ENCODE peak calls at places on chromosomes 16 and 17, in seven cellular contexts. One of them, this sample, is unnamed.

GRCh38 chr16:85398688-85399582 is 214.2 kb upstream of the GSE1 start:
- DNase-seq in WERI-Rb-1: no peak
- DNase-seq in neural progenitor cell: no peak
- DNase-seq in thoracic aorta: no peak
- DNase-seq in gastrocnemius medialis: no peak
- DNase-seq in PC-3: no peak
- DNase-seq in uterus: no peak
- DNase-seq in this sample: no peak

GRCh38 chr17:50244771-50245170 is 29.5 kb upstream of the TMEM92 start:
- DNase-seq in gastrocnemius medialis: no peak
- DNase-seq in PC-3: no peak
- DNase-seq in uterus: no peak
- DNase-seq in neural progenitor cell: no peak
- DNase-seq in WERI-Rb-1: no peak
- DNase-seq in thoracic aorta: no peak
- DNase-seq in this sample: no peak

GRCh38 chr16:82748026-82748425 is 121.3 kb downstream of the CDH13 start:
- DNase-seq in gastrocnemius medialis: peak; percentile 22
- DNase-seq in neural progenitor cell: no peak
- DNase-seq in uterus: peak; percentile 20
- DNase-seq in PC-3: no peak
- DNase-seq in thoracic aorta: peak; percentile 33
- DNase-seq in WERI-Rb-1: no peak
- DNase-seq in this sample: peak; percentile 65

GRCh38 chr17:62704381-62704971 is 77.0 kb downstream of the MRC2 start:
- DNase-seq in WERI-Rb-1: peak; percentile 66
- DNase-seq in PC-3: peak; percentile 93
- DNase-seq in neural progenitor cell: no peak
- DNase-seq in uterus: peak; percentile 47
- DNase-seq in thoracic aorta: no peak
- DNase-seq in gastrocnemius medialis: no peak
- DNase-seq in this sample: peak; percentile 34

GRCh38 chr17:59504821-59505220 is 60.6 kb upstream of the DHX40 start:
- DNase-seq in thoracic aorta: no peak
- DNase-seq in neural progenitor cell: no peak
- DNase-seq in uterus: no peak
- DNase-seq in WERI-Rb-1: no peak
- DNase-seq in gastrocnemius medialis: no peak
- DNase-seq in PC-3: no peak
- DNase-seq in this sample: no peak

GRCh38 chr16:24741862-24742261 is 12.4 kb downstream of the TNRC6A start:
- DNase-seq in gastrocnemius medialis: no peak
- DNase-seq in thoracic aorta: no peak
- DNase-seq in neural progenitor cell: no peak
- DNase-seq in WERI-Rb-1: no peak
- DNase-seq in uterus: no peak
- DNase-seq in PC-3: no peak
- DNase-seq in this sample: no peak

GRCh38 chr17:39791296-39791992 is 53.7 kb downstream of the GRB7 start:
- DNase-seq in thoracic aorta: no peak
- DNase-seq in PC-3: no peak
- DNase-seq in uterus: no peak
- DNase-seq in WERI-Rb-1: no peak
- DNase-seq in gastrocnemius medialis: no peak
- DNase-seq in neural progenitor cell: peak; percentile 54
- DNase-seq in this sample: no peak

GRCh38 chr16:87951550-87952538 is 610 bp downstream of the BANP start:
- DNase-seq in WERI-Rb-1: no peak
- DNase-seq in uterus: no peak
- DNase-seq in gastrocnemius medialis: no peak
- DNase-seq in neural progenitor cell: no peak
- DNase-seq in thoracic aorta: no peak
- DNase-seq in PC-3: no peak
- DNase-seq in this sample: no peak

GRCh38 chr17:6498798-6499540 is 54.7 kb downstream of the PIMREG start:
- DNase-seq in thoracic aorta: no peak
- DNase-seq in neural progenitor cell: no peak
- DNase-seq in gastrocnemius medialis: no peak
- DNase-seq in PC-3: no peak
- DNase-seq in uterus: no peak
- DNase-seq in WERI-Rb-1: no peak
- DNase-seq in this sample: no peak

GRCh38 chr16:31452631-31453106 is 6.6 kb upstream of the ARMC5 start:
- DNase-seq in uterus: no peak
- DNase-seq in gastrocnemius medialis: no peak
- DNase-seq in WERI-Rb-1: no peak
- DNase-seq in thoracic aorta: no peak
- DNase-seq in neural progenitor cell: no peak
- DNase-seq in PC-3: peak; percentile 61
- DNase-seq in this sample: peak; percentile 87

GRCh38 chr16:30768583-30769181 is 6.6 kb downstream of the RNF40 start:
- DNase-seq in gastrocnemius medialis: no peak
- DNase-seq in WERI-Rb-1: no peak
- DNase-seq in uterus: no peak
- DNase-seq in PC-3: no peak
- DNase-seq in thoracic aorta: no peak
- DNase-seq in neural progenitor cell: no peak
- DNase-seq in this sample: no peak

GRCh38 chr17:19386974-19387920 is at the start of gene MFAP4:
- DNase-seq in PC-3: no peak
- DNase-seq in gastrocnemius medialis: no peak
- DNase-seq in neural progenitor cell: peak; percentile 80
- DNase-seq in uterus: peak; percentile 93
- DNase-seq in WERI-Rb-1: peak; percentile 95
- DNase-seq in thoracic aorta: no peak
- DNase-seq in this sample: peak; percentile 56

GRCh38 chr17:49766918-49767530 is 3.1 kb upstream of the FAM117A start:
- DNase-seq in WERI-Rb-1: no peak
- DNase-seq in gastrocnemius medialis: no peak
- DNase-seq in uterus: no peak
- DNase-seq in PC-3: no peak
- DNase-seq in thoracic aorta: no peak
- DNase-seq in neural progenitor cell: no peak
- DNase-seq in this sample: no peak

GRCh38 chr17:1216209-1216937 is 36.6 kb upstream of the ABR start:
- DNase-seq in uterus: no peak
- DNase-seq in neural progenitor cell: peak; percentile 23
- DNase-seq in PC-3: no peak
- DNase-seq in gastrocnemius medialis: no peak
- DNase-seq in WERI-Rb-1: no peak
- DNase-seq in thoracic aorta: no peak
- DNase-seq in this sample: no peak

GRCh38 chr17:75350706-75351105 is 54.8 kb downstream of the GRB2 start:
- DNase-seq in neural progenitor cell: peak; percentile 65
- DNase-seq in PC-3: no peak
- DNase-seq in uterus: no peak
- DNase-seq in gastrocnemius medialis: no peak
- DNase-seq in thoracic aorta: no peak
- DNase-seq in WERI-Rb-1: no peak
- DNase-seq in this sample: no peak

GRCh38 chr17:77254961-77255741 is 114.4 kb downstream of the SEC14L1 start:
- DNase-seq in neural progenitor cell: peak; percentile 25
- DNase-seq in PC-3: peak; percentile 99
- DNase-seq in uterus: no peak
- DNase-seq in WERI-Rb-1: no peak
- DNase-seq in thoracic aorta: no peak
- DNase-seq in gastrocnemius medialis: no peak
- DNase-seq in this sample: peak; percentile 77

GRCh38 chr17:69654981-69655581 is 240.6 kb downstream of the MAP2K6 start:
- DNase-seq in WERI-Rb-1: no peak
- DNase-seq in PC-3: peak; percentile 94
- DNase-seq in neural progenitor cell: no peak
- DNase-seq in gastrocnemius medialis: peak; percentile 3
- DNase-seq in thoracic aorta: no peak
- DNase-seq in uterus: no peak
- DNase-seq in this sample: peak; percentile 66

GRCh38 chr16:49875812-49876715 is 20.2 kb upstream of the ZNF423 start:
- DNase-seq in uterus: no peak
- DNase-seq in thoracic aorta: no peak
- DNase-seq in PC-3: no peak
- DNase-seq in WERI-Rb-1: no peak
- DNase-seq in neural progenitor cell: peak; percentile 73
- DNase-seq in gastrocnemius medialis: no peak
- DNase-seq in this sample: no peak

GRCh38 chr16:82995927-82996441 is 369.2 kb downstream of the CDH13 start:
- DNase-seq in thoracic aorta: no peak
- DNase-seq in WERI-Rb-1: no peak
- DNase-seq in gastrocnemius medialis: no peak
- DNase-seq in neural progenitor cell: no peak
- DNase-seq in PC-3: no peak
- DNase-seq in uterus: peak; percentile 46
- DNase-seq in this sample: peak; percentile 88

GRCh38 chr17:45964634-45965033 is 34.4 kb upstream of the STH start:
- DNase-seq in gastrocnemius medialis: no peak
- DNase-seq in thoracic aorta: no peak
- DNase-seq in PC-3: no peak
- DNase-seq in neural progenitor cell: no peak
- DNase-seq in uterus: no peak
- DNase-seq in WERI-Rb-1: no peak
- DNase-seq in this sample: no peak

GRCh38 chr16:56779956-56780355 is 50.0 kb downstream of the NUP93 start:
- DNase-seq in WERI-Rb-1: no peak
- DNase-seq in thoracic aorta: no peak
- DNase-seq in uterus: no peak
- DNase-seq in gastrocnemius medialis: no peak
- DNase-seq in PC-3: no peak
- DNase-seq in neural progenitor cell: no peak
- DNase-seq in this sample: no peak

GRCh38 chr17:32936894-32937500 is 9.0 kb downstream of the TMEM98 start:
- DNase-seq in neural progenitor cell: peak; percentile 94
- DNase-seq in PC-3: peak; percentile 70
- DNase-seq in gastrocnemius medialis: no peak
- DNase-seq in uterus: peak; percentile 88
- DNase-seq in WERI-Rb-1: peak; percentile 70
- DNase-seq in thoracic aorta: peak; percentile 18
- DNase-seq in this sample: peak; percentile 49

GRCh38 chr17:75601057-75601987 is 13.7 kb downstream of the MYO15B start:
- DNase-seq in gastrocnemius medialis: no peak
- DNase-seq in PC-3: peak; percentile 77
- DNase-seq in WERI-Rb-1: peak; percentile 80
- DNase-seq in neural progenitor cell: peak; percentile 75
- DNase-seq in thoracic aorta: no peak
- DNase-seq in uterus: no peak
- DNase-seq in this sample: peak; percentile 28

DNA sequence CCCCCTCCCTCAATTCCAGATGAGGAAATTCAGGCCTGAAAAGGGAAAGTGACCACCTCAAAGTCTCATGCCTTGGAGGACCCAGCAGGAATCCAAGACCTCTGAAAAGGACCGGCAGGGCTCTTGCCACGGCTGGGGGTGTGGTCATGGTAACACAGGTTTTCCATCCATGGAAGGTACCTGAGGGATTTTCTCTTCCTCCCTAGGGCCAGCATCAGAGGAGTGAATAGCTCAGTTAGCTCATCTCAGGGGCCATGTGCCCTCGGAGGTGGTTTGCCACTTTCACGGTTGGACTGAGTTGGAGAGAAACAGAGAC is 1.3 kb downstream of the CIITA start:
- DNase-seq in gastrocnemius medialis: no peak
- DNase-seq in PC-3: no peak
- DNase-seq in thoracic aorta: no peak
- DNase-seq in neural progenitor cell: no peak
- DNase-seq in uterus: no peak
- DNase-seq in WERI-Rb-1: no peak
- DNase-seq in this sample: no peak
- H3K4me3 ChIP-seq in gastrocnemius medialis: peak overlapping the region; percentile 60
- H3K4me3 ChIP-seq in PC-3: peak overlapping the region; percentile 66
- H3K4me3 ChIP-seq in thoracic aorta: peak overlapping the region; percentile 80
- H3K4me3 ChIP-seq in neural progenitor cell: peak overlapping the region; percentile 35
- H3K4me3 ChIP-seq in uterus: peak overlapping the region; percentile 26
- H3K4me3 ChIP-seq in WERI-Rb-1: no peak overlapping the region
- H3K4me3 ChIP-seq in this sample: no peak overlapping the region

GRCh38 chr16:58651965-58652348 is 22.3 kb upstream of the CNOT1 start:
- DNase-seq in gastrocnemius medialis: no peak
- DNase-seq in neural progenitor cell: no peak
- DNase-seq in PC-3: no peak
- DNase-seq in uterus: no peak
- DNase-seq in WERI-Rb-1: no peak
- DNase-seq in thoracic aorta: no peak
- DNase-seq in this sample: peak; percentile 59
- H3K27ac ChIP-seq in gastrocnemius medialis: no peak overlapping the region
- H3K27ac ChIP-seq in neural progenitor cell: no peak overlapping the region
- H3K27ac ChIP-seq in PC-3: no peak overlapping the region
- H3K27ac ChIP-seq in uterus: no peak overlapping the region
- H3K27ac ChIP-seq in WERI-Rb-1: no peak overlapping the region
- H3K27ac ChIP-seq in thoracic aorta: no peak overlapping the region
- H3K27ac ChIP-seq in this sample: no peak overlapping the region

DNA sequence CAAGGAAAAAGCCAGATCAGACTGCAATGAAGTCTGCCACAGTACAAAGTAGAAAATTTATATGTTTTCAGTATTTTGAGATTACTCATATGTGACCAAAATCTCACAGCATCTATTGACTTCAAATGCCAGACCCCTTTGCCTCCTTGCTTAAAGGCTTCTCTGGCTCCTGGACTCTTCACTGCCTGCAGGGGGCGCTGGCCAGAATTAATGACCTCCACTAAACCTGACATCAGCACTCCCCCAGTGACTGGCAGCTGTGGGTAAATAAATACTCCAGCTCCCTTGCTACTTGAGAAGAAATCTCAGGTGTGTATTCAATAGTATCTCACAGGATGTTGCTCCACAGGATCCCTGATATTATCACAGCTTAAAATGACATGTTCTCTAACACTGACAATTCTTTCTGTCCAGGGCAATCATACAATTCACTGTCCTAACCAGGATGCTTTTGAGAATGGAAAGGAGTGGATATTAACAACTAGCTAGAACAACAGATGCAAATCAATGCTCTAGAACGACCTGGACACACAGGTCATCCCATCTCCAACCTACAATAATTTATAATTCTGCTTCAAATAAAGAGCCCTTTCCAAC is 4.0 kb downstream of the BECN1 start:
- DNase-seq in gastrocnemius medialis: no peak
- DNase-seq in PC-3: peak; percentile 69
- DNase-seq in uterus: no peak
- DNase-seq in thoracic aorta: no peak
- DNase-seq in WERI-Rb-1: peak; percentile 88
- DNase-seq in neural progenitor cell: peak; percentile 88
- DNase-seq in this sample: peak; percentile 61
- TF ChIP-seq CTCF in gastrocnemius medialis: no peak
- TF ChIP-seq CTCF in PC-3: peak; percentile 86
- TF ChIP-seq CTCF in uterus: peak; percentile 30
- TF ChIP-seq CTCF in thoracic aorta: peak; percentile 41
- TF ChIP-seq CTCF in WERI-Rb-1: peak; percentile 88
- TF ChIP-seq CTCF in neural progenitor cell: peak; percentile 94
- TF ChIP-seq CTCF in this sample: peak; percentile 89

DNA sequence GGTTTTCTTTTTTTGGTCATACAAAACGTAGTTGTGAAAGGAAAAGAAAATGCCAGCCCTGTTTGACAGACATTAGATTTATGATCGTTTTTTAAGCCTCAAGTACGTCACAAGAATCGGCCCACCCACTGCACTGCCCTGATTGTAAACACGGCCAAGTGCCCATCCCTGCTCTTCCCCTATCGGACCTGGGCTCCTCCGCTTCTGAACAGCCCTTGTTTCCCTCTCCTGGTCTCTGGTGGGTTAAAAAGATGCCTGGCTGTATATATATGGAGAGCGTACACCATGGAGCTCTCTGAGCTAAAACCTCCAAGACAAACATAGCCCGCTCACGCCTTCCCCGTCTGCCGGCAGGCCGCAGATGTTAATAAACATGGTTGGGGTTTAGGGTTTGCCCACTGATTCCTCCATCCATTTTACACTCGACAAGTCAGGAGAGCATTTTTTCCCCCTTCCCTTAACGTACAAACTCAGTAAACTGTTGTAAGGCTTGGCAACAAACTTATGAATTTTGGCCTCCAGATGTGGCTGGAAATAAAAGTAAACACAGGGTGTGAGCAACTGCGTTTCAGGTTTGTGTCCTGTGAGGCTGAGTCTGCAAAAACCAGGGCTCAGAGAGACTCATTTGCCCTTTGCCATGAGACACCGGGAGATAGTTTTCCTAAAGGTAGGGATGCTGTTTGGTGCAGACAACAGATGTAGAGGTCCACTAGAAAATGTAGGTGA is 325.9 kb downstream of the SOX9 start:
- DNase-seq in uterus: no peak
- DNase-seq in WERI-Rb-1: no peak
- DNase-seq in gastrocnemius medialis: no peak
- DNase-seq in neural progenitor cell: no peak
- DNase-seq in PC-3: no peak
- DNase-seq in thoracic aorta: no peak
- DNase-seq in this sample: no peak
- H3K4me3 ChIP-seq in uterus: no peak overlapping the region
- H3K4me3 ChIP-seq in WERI-Rb-1: no peak overlapping the region
- H3K4me3 ChIP-seq in gastrocnemius medialis: no peak overlapping the region
- H3K4me3 ChIP-seq in neural progenitor cell: no peak overlapping the region
- H3K4me3 ChIP-seq in PC-3: no peak overlapping the region
- H3K4me3 ChIP-seq in thoracic aorta: peak overlapping the region; percentile 56
- H3K4me3 ChIP-seq in this sample: no peak overlapping the region

This sample was measured in brain microvascular endothelial cell.